ENCODE peak calls at places on chromosomes 16 and 17, in four cellular contexts. C, W, Y and D are unnamed samples.
A peak's percentile ranks its signal among the peaks of the same experiment; 100 is the strongest.

GRCh38 chr16:26598061-26598460 is 468.7 kb upstream of the C16orf82 start:
- DNase-seq in W (no peak), C (no peak), Y (no peak), D (peak; percentile 90)

GRCh38 chr16:30585400-30586191 is at the start of gene ZNF785:
- DNase-seq in W (peak; percentile 99), C (peak; percentile 99), Y (peak; percentile 91), D (peak; percentile 100)

GRCh38 chr16:30407794-30408534 is 558 bp downstream of the ZNF771 start:
- DNase-seq in W (no peak), Y (peak; percentile 51), C (no peak), D (peak; percentile 60)

GRCh38 chr17:72385482-72385881 is 264.7 kb downstream of the SOX9 start:
- DNase-seq in C (no peak), Y (no peak), W (no peak), D (no peak)

GRCh38 chr16:64586756-64587155 is 535.1 kb downstream of the CDH11 start:
- DNase-seq in W (no peak), C (no peak), Y (no peak), D (peak; percentile 81)

GRCh38 chr17:39704821-39705551 is 5.1 kb downstream of the ERBB2 start:
- DNase-seq in W (peak; percentile 50), Y (peak; percentile 63), C (peak; percentile 59), D (peak; percentile 45)

GRCh38 chr16:81779540-81780320 is 639 bp downstream of the PLCG2 start:
- DNase-seq in W (no peak), C (no peak), Y (peak; percentile 58), D (no peak)

GRCh38 chr17:72030067-72030899 is 90.5 kb upstream of the SOX9 start:
- DNase-seq in W (peak; percentile 61), C (peak; percentile 94), Y (peak; percentile 75), D (peak; percentile 97)

GRCh38 chr17:7969434-7969833 is 33.0 kb upstream of the GUCY2D start:
- DNase-seq in C (no peak), W (no peak), Y (no peak), D (no peak)

GRCh38 chr17:68491381-68491849 is 20.8 kb upstream of the PRKAR1A start:
- DNase-seq in W (no peak), Y (no peak), C (no peak), D (no peak)

GRCh38 chr17:62724398-62725146 is 83.5 kb downstream of the MARCHF10 start:
- DNase-seq in C (peak; percentile 31), Y (no peak), W (peak; percentile 44), D (no peak)

GRCh38 chr16:71722801-71723536 is 1.5 kb downstream of the PHLPP2 start:
- DNase-seq in W (peak; percentile 54), C (peak; percentile 86), Y (peak; percentile 87), D (peak; percentile 95)

DNA sequence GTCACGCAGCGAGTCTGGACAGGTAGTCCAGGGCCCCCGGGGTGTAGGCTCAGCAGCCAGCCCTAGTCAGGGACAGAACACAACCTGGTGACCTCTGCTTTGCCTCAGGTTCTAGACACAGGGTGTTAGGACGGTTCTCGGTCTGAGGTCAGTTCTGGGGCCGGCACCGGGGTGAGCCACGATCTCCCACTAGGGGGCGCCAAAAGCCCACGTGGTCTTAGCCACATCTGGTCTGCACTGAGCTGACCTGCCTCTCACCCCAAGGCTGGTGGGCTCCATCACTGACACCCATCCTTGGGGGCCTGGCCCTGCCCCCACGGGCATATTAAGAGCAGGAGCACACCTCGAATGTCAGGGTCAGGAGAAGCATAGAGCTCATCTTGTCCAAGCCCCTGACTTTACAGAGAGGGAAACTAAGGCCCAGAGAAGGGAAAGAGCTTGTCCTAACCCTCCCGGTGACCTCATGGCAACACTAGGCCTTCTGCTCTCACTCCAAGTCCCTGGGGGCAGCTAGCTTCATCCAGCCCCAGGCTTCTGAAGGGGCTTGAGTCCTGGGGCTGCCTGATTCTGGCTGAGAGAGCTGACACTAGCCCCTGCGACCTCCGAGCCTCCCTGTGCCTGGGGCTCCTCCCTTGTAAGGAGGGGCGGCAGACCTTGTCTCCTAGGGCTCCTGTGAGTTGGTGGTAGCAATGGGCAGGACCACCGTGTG is 9.0 kb downstream of the SLC5A10 start:
- DNase-seq in C (peak; percentile 91), W (peak; percentile 50), Y (peak; percentile 99), D (peak; percentile 76)
- H3K23ac ChIP-seq in C (no peak overlapping the region), W (no peak overlapping the region), Y (no peak overlapping the region), D (no peak overlapping the region)

GRCh38 chr16:69707920-69708683 is 18.3 kb downstream of the NQO1 start:
- DNase-seq in Y (peak; percentile 30), C (no peak), W (no peak), D (no peak)

GRCh38 chr16:69712277-69712676 is 14.1 kb downstream of the NQO1 start:
- DNase-seq in W (no peak), C (no peak), Y (peak; percentile 8), D (no peak)

GRCh38 chr16:69709456-69710084 is 16.8 kb downstream of the NQO1 start:
- DNase-seq in Y (peak; percentile 38), W (peak; percentile 73), C (no peak), D (peak; percentile 63)

GRCh38 chr16:69712914-69713581 is 13.3 kb downstream of the NQO1 start:
- DNase-seq in W (no peak), Y (peak; percentile 28), C (no peak), D (no peak)

DNA sequence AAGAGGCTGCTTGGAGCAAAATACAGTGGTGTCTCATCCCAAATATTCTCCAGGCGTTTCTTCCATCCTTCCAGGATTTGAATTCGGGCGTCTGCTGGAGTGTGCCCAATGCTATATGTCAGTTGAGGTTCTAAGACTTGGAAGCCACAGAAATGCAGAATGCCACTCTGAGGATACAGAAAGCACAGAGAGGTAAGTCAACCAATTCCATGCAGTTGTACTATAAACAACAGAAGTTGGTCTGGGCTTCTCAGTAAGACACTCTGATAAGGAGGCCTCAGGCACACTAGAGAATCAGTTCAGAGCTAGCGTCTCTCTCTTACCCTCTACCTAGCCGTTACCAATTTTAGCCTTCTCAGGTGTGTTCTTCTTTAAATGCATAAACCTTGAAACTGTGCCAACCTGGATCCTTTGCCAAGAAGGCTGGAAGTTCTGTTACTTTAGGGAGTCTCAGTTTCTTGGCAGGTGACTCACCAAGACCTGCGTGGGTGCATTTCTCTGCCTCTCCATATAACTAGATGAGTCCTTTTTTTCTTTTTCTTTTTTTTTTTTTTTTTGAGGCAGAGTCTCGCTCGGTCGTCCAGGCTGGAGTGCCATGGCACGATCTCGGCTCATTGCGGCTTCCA is 15.1 kb downstream of the NQO1 start:
- DNase-seq in Y (peak; percentile 10), W (peak; percentile 81), C (no peak), D (no peak)
- H3K4ac ChIP-seq in Y (no peak overlapping the region), W (no peak overlapping the region), C (no peak overlapping the region), D (no peak overlapping the region)

GRCh38 chr17:56995776-56996175 is 17.8 kb downstream of the SCPEP1 start:
- DNase-seq in W (peak; percentile 19), C (no peak), Y (no peak), D (no peak)
- H4K5ac ChIP-seq in W (no peak overlapping the region), C (no peak overlapping the region), Y (no peak overlapping the region), D (no peak overlapping the region)

DNA sequence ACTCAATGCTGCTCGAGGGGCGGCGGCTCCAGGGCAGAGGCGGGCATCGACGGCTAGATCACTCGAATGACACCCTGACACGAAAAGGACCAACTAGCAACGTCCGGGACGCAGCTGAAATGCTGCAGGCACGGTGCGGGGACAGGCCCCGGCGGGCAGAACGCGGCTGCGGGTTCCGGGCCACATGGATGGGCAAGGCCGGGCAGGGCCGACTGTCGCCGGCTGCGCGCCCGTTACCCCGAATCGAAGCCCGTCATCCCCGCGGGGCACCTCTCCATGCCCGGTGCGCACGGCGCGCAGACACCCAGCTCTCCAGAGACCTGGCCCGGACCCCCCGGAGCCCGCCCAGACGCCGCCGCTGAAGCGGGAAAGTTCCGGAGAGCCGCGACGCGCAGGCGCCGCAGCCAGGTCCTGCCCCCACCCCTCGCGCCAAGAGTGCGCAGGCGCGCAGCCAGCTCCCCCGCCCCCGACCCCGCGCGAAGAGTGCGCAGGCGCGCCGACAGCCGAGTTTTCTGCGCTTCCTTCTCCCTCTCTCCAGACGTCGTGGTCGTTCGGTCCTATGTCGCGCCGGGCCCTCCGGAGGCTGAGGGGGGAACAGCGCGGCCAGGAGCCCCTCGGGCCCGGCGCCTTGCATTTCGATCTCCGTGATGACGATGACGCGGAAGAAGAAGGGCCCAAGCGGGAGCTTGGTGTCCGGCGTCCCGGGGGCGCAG is at the start of gene TCF25:
- DNase-seq in W (peak; percentile 79), Y (peak; percentile 89), C (peak; percentile 88), D (peak; percentile 94)
- H3K23ac ChIP-seq in W (peak within 1 kb of the TSS; percentile 97), Y (no peak within 1 kb of the TSS), C (no peak within 1 kb of the TSS), D (peak within 1 kb of the TSS; percentile 89)

DNA sequence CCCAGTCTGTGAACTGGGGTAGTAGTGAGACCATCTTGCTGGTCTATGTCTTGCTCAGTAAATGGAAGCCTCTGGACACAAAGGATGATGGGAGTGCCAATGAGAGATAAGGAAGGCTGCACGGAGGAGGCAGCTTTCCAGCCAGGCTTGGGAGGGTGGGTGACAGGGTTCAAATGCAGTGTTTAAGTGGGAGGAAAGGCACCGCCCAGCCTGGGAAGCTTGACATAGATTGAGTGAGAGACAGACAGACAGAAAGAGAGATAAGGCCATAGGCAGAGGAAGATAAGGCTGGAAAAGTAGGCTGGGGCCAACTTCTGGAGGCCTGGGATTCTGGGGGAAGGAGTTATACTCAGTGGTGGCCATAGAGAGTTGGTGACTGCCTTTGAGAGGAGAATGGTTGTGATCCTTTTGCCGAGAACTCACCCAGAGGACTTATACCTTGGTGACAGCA is 7.2 kb upstream of the COL1A1 start:
- DNase-seq in W (no peak), C (no peak), Y (peak; percentile 39), D (peak; percentile 65)
- H3K4ac ChIP-seq in W (peak overlapping the region; percentile 99), C (no peak overlapping the region), Y (peak overlapping the region; percentile 30), D (no peak overlapping the region)

DNA sequence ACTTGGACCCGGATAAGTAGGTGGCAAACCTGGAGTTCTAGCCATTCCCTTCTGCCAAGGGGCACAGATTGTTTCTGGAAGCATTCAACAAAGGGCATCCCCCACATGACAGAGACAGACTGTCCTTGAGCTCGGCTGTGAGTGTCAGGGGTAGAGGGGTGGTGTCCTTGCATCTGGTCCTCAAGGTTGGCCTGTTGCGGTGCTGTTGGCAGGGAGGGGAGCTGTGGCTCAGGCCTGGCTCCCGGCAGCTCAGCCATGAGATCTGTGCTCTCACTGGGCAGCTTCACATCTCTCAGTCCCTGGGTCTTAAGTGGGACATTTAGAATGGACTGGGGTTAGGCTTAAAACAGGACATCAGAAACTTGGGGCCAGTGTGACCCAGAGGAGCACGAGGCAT is 20.4 kb downstream of the CCDC182 start:
- DNase-seq in C (no peak), Y (no peak), W (no peak), D (no peak)
- H4K5ac ChIP-seq in C (no peak overlapping the region), Y (no peak overlapping the region), W (no peak overlapping the region), D (no peak overlapping the region)